ENCODE peak calls at places on chromosomes 7 and 10, in four cellular contexts. V, S, J and Z are unnamed samples. For H3K4me1, the result is how much of the 10 kb centered on the place peaks cover.

GRCh38 chr7:2814186-2814530 is 29.9 kb downstream of the GNA12 start:
- DNase-seq in V (no peak), S (no peak), J (no peak), Z (no peak)

GRCh38 chr7:99768471-99768870 is 15.5 kb downstream of the CYP3A4 start:
- DNase-seq in V (no peak), S (no peak), J (no peak), Z (no peak)

GRCh38 chr7:1844956-1845390 is 174.9 kb downstream of the ELFN1 start:
- DNase-seq in V (no peak), S (peak), J (peak), Z (peak)

GRCh38 chr10:67666416-67667043 is 29.5 kb downstream of the CTNNA3 start:
- DNase-seq in V (no peak), S (no peak), J (no peak), Z (no peak)

GRCh38 chr7:35019801-35020200 is 17.5 kb downstream of the DPY19L1 start:
- DNase-seq in V (no peak), S (no peak), J (no peak), Z (no peak)

GRCh38 chr10:91389636-91390512 is 20.3 kb upstream of the HECTD2 start:
- DNase-seq in V (no peak), S (no peak), J (no peak), Z (no peak)

GRCh38 chr10:127293640-127294039 is 97.2 kb upstream of the INSYN2A start:
- DNase-seq in V (no peak), S (no peak), J (no peak), Z (no peak)

GRCh38 chr7:151099486-151100211 is 13.4 kb downstream of the AGAP3 start:
- DNase-seq in V (no peak), S (no peak), J (no peak), Z (no peak)

GRCh38 chr7:46079421-46079820 is 158.3 kb upstream of the IGFBP3 start:
- DNase-seq in V (no peak), S (no peak), J (no peak), Z (no peak)

GRCh38 chr10:85527610-85528317 is 838.8 kb downstream of the GRID1 start:
- DNase-seq in V (no peak), S (no peak), J (no peak), Z (no peak)

GRCh38 chr10:111295788-111296187 is 219.0 kb downstream of the ADRA2A start:
- DNase-seq in V (no peak), S (no peak), J (no peak), Z (no peak)

DNA sequence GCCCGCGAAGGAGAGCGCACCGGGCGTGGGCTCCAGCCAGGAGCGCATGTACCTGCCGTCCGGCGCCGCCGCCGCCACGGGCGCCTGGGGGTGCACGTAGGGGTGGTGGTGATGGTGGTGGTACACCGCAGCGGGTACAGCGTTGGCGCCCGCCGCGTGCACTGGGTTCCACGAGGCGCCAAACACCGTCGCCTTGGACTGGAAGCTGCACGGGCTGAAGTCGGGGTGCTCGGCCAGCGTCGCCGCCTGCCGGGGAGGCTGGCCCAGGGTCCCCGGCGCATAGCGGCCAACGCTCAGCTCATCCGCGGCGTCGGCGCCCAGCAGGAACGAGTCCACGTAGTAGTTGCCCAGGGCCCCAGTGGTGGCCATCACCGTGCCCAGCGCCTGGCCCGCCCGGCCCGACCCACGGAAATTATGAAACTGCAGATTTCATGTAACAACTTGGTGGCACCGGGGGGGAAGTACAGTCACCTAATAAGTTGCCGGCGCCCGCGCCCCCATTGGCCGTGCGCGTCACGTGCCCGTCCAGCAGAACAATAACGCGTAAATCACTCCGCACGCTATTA is at the start of gene HOXA9:
- DNase-seq in V (peak), S (no peak), J (no peak), Z (peak)
- H3K4me1 ChIP-seq in V (under half), S (under half), J (under half), Z (under half)

GRCh38 chr10:101694056-101694673 is 805 bp downstream of the FBXW4 start:
- DNase-seq in V (peak), S (peak), J (peak), Z (peak)
- TF ChIP-seq POLR2A in V (no peak), S (peak), J (no peak), Z (peak)

GRCh38 chr10:11910102-11910501 is 86.9 kb downstream of the PROSER2 start:
- DNase-seq in V (no peak), S (no peak), J (no peak), Z (no peak)
- H3K27ac ChIP-seq in V (no peak), S (no peak), J (no peak), Z (no peak)

GRCh38 chr10:4243169-4243568 is 458.2 kb upstream of the KLF6 start:
- DNase-seq in V (no peak), S (no peak), J (no peak), Z (no peak)
- H3K4me1 ChIP-seq in V (under half), S (under half), J (under half), Z (under half)